ENCODE peak calls at places on chromosome 18, in seven cellular contexts. One of them, this sample, is unnamed.

GRCh38 chr18:33114749-33115148 is 325.8 kb downstream of the CCDC178 start:
- DNase-seq in dorsolateral prefrontal cortex: no peak
- DNase-seq in AG10803: no peak
- DNase-seq in NB4: no peak
- DNase-seq in A549: no peak
- DNase-seq in foreskin fibroblast: no peak
- DNase-seq in choroid plexus epithelial cell: no peak
- DNase-seq in this sample: no peak

GRCh38 chr18:77177009-77177408 is 44.4 kb upstream of the MBP start:
- DNase-seq in foreskin fibroblast: peak; percentile 41
- DNase-seq in dorsolateral prefrontal cortex: no peak
- DNase-seq in choroid plexus epithelial cell: peak; percentile 79
- DNase-seq in NB4: no peak
- DNase-seq in AG10803: peak; percentile 35
- DNase-seq in A549: peak; percentile 35
- DNase-seq in this sample: peak; percentile 81

GRCh38 chr18:66582151-66582550 is 21.7 kb downstream of the CDH19 start:
- DNase-seq in AG10803: no peak
- DNase-seq in NB4: no peak
- DNase-seq in A549: no peak
- DNase-seq in dorsolateral prefrontal cortex: no peak
- DNase-seq in foreskin fibroblast: no peak
- DNase-seq in choroid plexus epithelial cell: no peak
- DNase-seq in this sample: no peak

GRCh38 chr18:23943104-23943503 is 71.5 kb upstream of the TTC39C start:
- DNase-seq in choroid plexus epithelial cell: no peak
- DNase-seq in AG10803: no peak
- DNase-seq in foreskin fibroblast: no peak
- DNase-seq in A549: no peak
- DNase-seq in dorsolateral prefrontal cortex: no peak
- DNase-seq in NB4: no peak
- DNase-seq in this sample: no peak

GRCh38 chr18:62852851-62853250 is 137.5 kb downstream of the PHLPP1 start:
- DNase-seq in dorsolateral prefrontal cortex: no peak
- DNase-seq in choroid plexus epithelial cell: no peak
- DNase-seq in foreskin fibroblast: peak; percentile 67
- DNase-seq in AG10803: peak; percentile 26
- DNase-seq in A549: no peak
- DNase-seq in NB4: no peak
- DNase-seq in this sample: peak; percentile 48

GRCh38 chr18:72086421-72086820 is 457.7 kb downstream of the CBLN2 start:
- DNase-seq in A549: peak; percentile 32
- DNase-seq in foreskin fibroblast: peak; percentile 12
- DNase-seq in NB4: peak; percentile 49
- DNase-seq in AG10803: no peak
- DNase-seq in choroid plexus epithelial cell: peak; percentile 56
- DNase-seq in dorsolateral prefrontal cortex: no peak
- DNase-seq in this sample: peak; percentile 33

GRCh38 chr18:51251625-51252024 is 54.1 kb upstream of the MEX3C start:
- DNase-seq in choroid plexus epithelial cell: no peak
- DNase-seq in foreskin fibroblast: no peak
- DNase-seq in AG10803: no peak
- DNase-seq in dorsolateral prefrontal cortex: no peak
- DNase-seq in A549: no peak
- DNase-seq in NB4: peak; percentile 21
- DNase-seq in this sample: no peak

GRCh38 chr18:52992041-52992440 is 652.0 kb downstream of the DCC start:
- DNase-seq in choroid plexus epithelial cell: peak; percentile 0
- DNase-seq in A549: peak; percentile 6
- DNase-seq in NB4: peak; percentile 84
- DNase-seq in AG10803: no peak
- DNase-seq in foreskin fibroblast: no peak
- DNase-seq in dorsolateral prefrontal cortex: no peak
- DNase-seq in this sample: no peak

GRCh38 chr18:74508366-74508765 is 12.2 kb downstream of the CNDP2 start:
- DNase-seq in A549: no peak
- DNase-seq in choroid plexus epithelial cell: no peak
- DNase-seq in dorsolateral prefrontal cortex: no peak
- DNase-seq in foreskin fibroblast: no peak
- DNase-seq in AG10803: no peak
- DNase-seq in NB4: no peak
- DNase-seq in this sample: no peak

GRCh38 chr18:60358516-60358915 is 14.1 kb downstream of the MC4R start:
- DNase-seq in choroid plexus epithelial cell: peak; percentile 65
- DNase-seq in A549: no peak
- DNase-seq in NB4: no peak
- DNase-seq in AG10803: peak; percentile 46
- DNase-seq in dorsolateral prefrontal cortex: no peak
- DNase-seq in foreskin fibroblast: peak; percentile 47
- DNase-seq in this sample: peak; percentile 5

GRCh38 chr18:76874643-76875389 is 52.5 kb downstream of the ZNF236 start:
- DNase-seq in NB4: peak; percentile 11
- DNase-seq in AG10803: no peak
- DNase-seq in A549: no peak
- DNase-seq in dorsolateral prefrontal cortex: no peak
- DNase-seq in choroid plexus epithelial cell: no peak
- DNase-seq in foreskin fibroblast: peak; percentile 11
- DNase-seq in this sample: no peak

GRCh38 chr18:44564922-44565321 is 115.8 kb upstream of the SETBP1 start:
- DNase-seq in AG10803: peak; percentile 88
- DNase-seq in NB4: no peak
- DNase-seq in foreskin fibroblast: peak; percentile 71
- DNase-seq in A549: no peak
- DNase-seq in dorsolateral prefrontal cortex: no peak
- DNase-seq in choroid plexus epithelial cell: peak; percentile 80
- DNase-seq in this sample: peak; percentile 34

GRCh38 chr18:45731706-45732105 is 7.7 kb downstream of the SLC14A1 start:
- DNase-seq in A549: no peak
- DNase-seq in dorsolateral prefrontal cortex: no peak
- DNase-seq in NB4: no peak
- DNase-seq in AG10803: no peak
- DNase-seq in foreskin fibroblast: no peak
- DNase-seq in choroid plexus epithelial cell: no peak
- DNase-seq in this sample: peak; percentile 69

GRCh38 chr18:45730832-45731545 is 7.0 kb downstream of the SLC14A1 start:
- DNase-seq in AG10803: peak; percentile 49
- DNase-seq in choroid plexus epithelial cell: peak; percentile 50
- DNase-seq in dorsolateral prefrontal cortex: no peak
- DNase-seq in foreskin fibroblast: peak; percentile 70
- DNase-seq in NB4: no peak
- DNase-seq in A549: peak; percentile 70
- DNase-seq in this sample: peak; percentile 92

GRCh38 chr18:45734944-45735343 is 11.0 kb downstream of the SLC14A1 start:
- DNase-seq in NB4: no peak
- DNase-seq in AG10803: no peak
- DNase-seq in dorsolateral prefrontal cortex: no peak
- DNase-seq in foreskin fibroblast: no peak
- DNase-seq in choroid plexus epithelial cell: no peak
- DNase-seq in A549: no peak
- DNase-seq in this sample: no peak

GRCh38 chr18:45734505-45734904 is 10.5 kb downstream of the SLC14A1 start:
- DNase-seq in AG10803: no peak
- DNase-seq in foreskin fibroblast: no peak
- DNase-seq in dorsolateral prefrontal cortex: no peak
- DNase-seq in NB4: no peak
- DNase-seq in choroid plexus epithelial cell: no peak
- DNase-seq in A549: no peak
- DNase-seq in this sample: no peak

DNA sequence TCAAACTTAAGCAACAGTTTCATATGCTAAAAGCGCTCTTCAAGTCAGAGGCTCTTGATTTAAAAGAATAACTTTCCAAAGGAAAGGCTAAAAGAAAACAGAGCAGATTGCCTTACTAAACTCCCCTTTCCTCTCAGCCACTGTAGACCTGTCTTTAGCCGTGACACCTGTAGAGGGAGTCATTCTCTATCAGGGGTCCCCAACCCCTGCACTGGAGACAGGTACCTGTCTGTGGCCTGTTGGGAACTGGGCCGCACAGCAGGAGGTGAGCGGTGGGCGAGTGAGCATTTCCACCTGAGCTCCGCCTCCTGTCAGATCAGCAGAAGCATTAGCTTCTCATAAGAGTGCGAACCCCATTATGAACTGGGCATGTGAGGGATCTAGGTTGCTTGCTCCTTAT is 9.6 kb downstream of the SLC14A1 start:
- DNase-seq in dorsolateral prefrontal cortex: no peak
- DNase-seq in AG10803: no peak
- DNase-seq in NB4: no peak
- DNase-seq in A549: no peak
- DNase-seq in choroid plexus epithelial cell: no peak
- DNase-seq in foreskin fibroblast: no peak
- DNase-seq in this sample: no peak
- TF ChIP-seq CTCF in dorsolateral prefrontal cortex: no peak
- TF ChIP-seq CTCF in AG10803: no peak
- TF ChIP-seq CTCF in NB4: no peak
- TF ChIP-seq CTCF in A549: no peak
- TF ChIP-seq CTCF in choroid plexus epithelial cell: peak; percentile 2
- TF ChIP-seq CTCF in foreskin fibroblast: no peak
- TF ChIP-seq CTCF in this sample: no peak

GRCh38 chr18:47747260-47747795 is 183.1 kb downstream of the SMAD2 start:
- DNase-seq in NB4: no peak
- DNase-seq in foreskin fibroblast: no peak
- DNase-seq in A549: no peak
- DNase-seq in dorsolateral prefrontal cortex: no peak
- DNase-seq in AG10803: no peak
- DNase-seq in choroid plexus epithelial cell: no peak
- DNase-seq in this sample: no peak
- H3K4me3 ChIP-seq in NB4: no peak overlapping the region
- H3K4me3 ChIP-seq in foreskin fibroblast: no peak overlapping the region
- H3K4me3 ChIP-seq in A549: no peak overlapping the region
- H3K4me3 ChIP-seq in dorsolateral prefrontal cortex: no peak overlapping the region
- H3K4me3 ChIP-seq in AG10803: no peak overlapping the region
- H3K4me3 ChIP-seq in choroid plexus epithelial cell: no peak overlapping the region
- H3K4me3 ChIP-seq in this sample: no peak overlapping the region

GRCh38 chr18:50194623-50195532 is at the start of gene MYO5B:
- DNase-seq in AG10803: no peak
- DNase-seq in A549: peak; percentile 7
- DNase-seq in choroid plexus epithelial cell: no peak
- DNase-seq in foreskin fibroblast: peak; percentile 23
- DNase-seq in NB4: no peak
- DNase-seq in dorsolateral prefrontal cortex: no peak
- DNase-seq in this sample: no peak
- TF ChIP-seq CTCF in AG10803: no peak
- TF ChIP-seq CTCF in A549: peak; percentile 63
- TF ChIP-seq CTCF in choroid plexus epithelial cell: no peak
- TF ChIP-seq CTCF in foreskin fibroblast: no peak
- TF ChIP-seq CTCF in NB4: no peak
- TF ChIP-seq CTCF in dorsolateral prefrontal cortex: no peak
- TF ChIP-seq CTCF in this sample: no peak

GRCh38 chr18:48569915-48570264 is 31.1 kb downstream of the CTIF start:
- DNase-seq in choroid plexus epithelial cell: no peak
- DNase-seq in NB4: no peak
- DNase-seq in AG10803: no peak
- DNase-seq in dorsolateral prefrontal cortex: no peak
- DNase-seq in foreskin fibroblast: no peak
- DNase-seq in A549: no peak
- DNase-seq in this sample: no peak
- H3K4me3 ChIP-seq in choroid plexus epithelial cell: no peak overlapping the region
- H3K4me3 ChIP-seq in NB4: no peak overlapping the region
- H3K4me3 ChIP-seq in AG10803: no peak overlapping the region
- H3K4me3 ChIP-seq in dorsolateral prefrontal cortex: no peak overlapping the region
- H3K4me3 ChIP-seq in foreskin fibroblast: no peak overlapping the region
- H3K4me3 ChIP-seq in A549: no peak overlapping the region
- H3K4me3 ChIP-seq in this sample: no peak overlapping the region

GRCh38 chr18:6021341-6022088 is 126.2 kb upstream of the TMEM200C start:
- DNase-seq in NB4: peak; percentile 36
- DNase-seq in choroid plexus epithelial cell: no peak
- DNase-seq in dorsolateral prefrontal cortex: no peak
- DNase-seq in A549: no peak
- DNase-seq in foreskin fibroblast: no peak
- DNase-seq in AG10803: no peak
- DNase-seq in this sample: no peak

GRCh38 chr18:6017160-6017559 is 121.8 kb upstream of the TMEM200C start:
- DNase-seq in choroid plexus epithelial cell: peak; percentile 29
- DNase-seq in NB4: no peak
- DNase-seq in A549: no peak
- DNase-seq in dorsolateral prefrontal cortex: no peak
- DNase-seq in foreskin fibroblast: no peak
- DNase-seq in AG10803: no peak
- DNase-seq in this sample: no peak

GRCh38 chr18:6022840-6023239 is 127.5 kb upstream of the TMEM200C start:
- DNase-seq in AG10803: no peak
- DNase-seq in A549: no peak
- DNase-seq in NB4: no peak
- DNase-seq in dorsolateral prefrontal cortex: no peak
- DNase-seq in foreskin fibroblast: peak; percentile 33
- DNase-seq in choroid plexus epithelial cell: peak; percentile 59
- DNase-seq in this sample: peak; percentile 79

GRCh38 chr18:6024740-6025139 is 129.4 kb upstream of the TMEM200C start:
- DNase-seq in NB4: no peak
- DNase-seq in choroid plexus epithelial cell: no peak
- DNase-seq in foreskin fibroblast: no peak
- DNase-seq in A549: no peak
- DNase-seq in AG10803: no peak
- DNase-seq in dorsolateral prefrontal cortex: no peak
- DNase-seq in this sample: no peak

GRCh38 chr18:6022089-6022444 is 126.7 kb upstream of the TMEM200C start:
- DNase-seq in dorsolateral prefrontal cortex: no peak
- DNase-seq in foreskin fibroblast: no peak
- DNase-seq in A549: no peak
- DNase-seq in AG10803: peak; percentile 8
- DNase-seq in NB4: peak; percentile 4
- DNase-seq in choroid plexus epithelial cell: peak; percentile 28
- DNase-seq in this sample: peak; percentile 49
- TF ChIP-seq CTCF in dorsolateral prefrontal cortex: no peak
- TF ChIP-seq CTCF in foreskin fibroblast: no peak
- TF ChIP-seq CTCF in A549: no peak
- TF ChIP-seq CTCF in AG10803: no peak
- TF ChIP-seq CTCF in NB4: no peak
- TF ChIP-seq CTCF in choroid plexus epithelial cell: no peak
- TF ChIP-seq CTCF in this sample: no peak

This sample was measured in fibroblast of mammary gland.